ENCODE peak calls at places on chromosome 2, in seven cellular contexts. R is stomach, H is body of pancreas, Z is IMR-90, L is uterus, M is A549, C is breast epithelium. F is an unnamed sample.
A peak's percentile ranks its signal among the peaks of the same experiment; 100 is the strongest.

GRCh38 chr2:164810843-164811242 is 30.8 kb downstream of the COBLL1 start:
- DNase-seq in R (no peak), H (no peak), Z (peak; percentile 7), L (no peak), M (no peak), C (no peak), F (no peak)

GRCh38 chr2:225670111-225670974 is 270.8 kb downstream of the NYAP2 start:
- DNase-seq in R (no peak), H (no peak), Z (peak; percentile 74), L (no peak), M (peak; percentile 16), C (no peak), F (no peak)

GRCh38 chr2:69021727-69022126 is 8.7 kb downstream of the ANTXR1 start:
- DNase-seq in R (no peak), H (no peak), Z (no peak), L (no peak), M (no peak), C (no peak), F (no peak)

GRCh38 chr2:118642501-118642900 is 204.9 kb downstream of the EN1 start:
- DNase-seq in R (no peak), H (no peak), Z (no peak), L (no peak), M (no peak), C (no peak), F (no peak)

GRCh38 chr2:130823171-130823885 is 13.4 kb upstream of the ARHGEF4 start:
- DNase-seq in R (no peak), H (no peak), Z (no peak), L (no peak), M (no peak), C (no peak), F (no peak)

GRCh38 chr2:33605059-33605458 is 6.0 kb upstream of the FAM98A start:
- DNase-seq in R (no peak), H (no peak), Z (no peak), L (no peak), M (no peak), C (no peak), F (no peak)

GRCh38 chr2:11872948-11873269 is 126.5 kb downstream of the LPIN1 start:
- DNase-seq in R (no peak), H (no peak), Z (no peak), L (no peak), M (no peak), C (no peak), F (no peak)

GRCh38 chr2:50392185-50392584 is 639.7 kb downstream of the NRXN1 start:
- DNase-seq in R (no peak), H (no peak), Z (no peak), L (no peak), M (no peak), C (no peak), F (no peak)

GRCh38 chr2:222915092-222915957 is 54.5 kb downstream of the ACSL3 start:
- DNase-seq in R (no peak), H (no peak), Z (peak; percentile 41), L (no peak), M (no peak), C (no peak), F (no peak)

GRCh38 chr2:144181006-144181405 is 338.9 kb downstream of the ZEB2 start:
- DNase-seq in R (no peak), H (no peak), Z (peak; percentile 51), L (no peak), M (no peak), C (no peak), F (no peak)

GRCh38 chr2:163527381-163527780 is 208.4 kb downstream of the FIGN start:
- DNase-seq in R (no peak), H (no peak), Z (no peak), L (no peak), M (no peak), C (no peak), F (no peak)

GRCh38 chr2:41880561-41881243 is 167.1 kb upstream of the PKDCC start:
- DNase-seq in R (no peak), H (no peak), Z (no peak), L (no peak), M (no peak), C (no peak), F (no peak)

GRCh38 chr2:135987441-135987840 is 2.0 kb upstream of the DARS1 start:
- DNase-seq in R (no peak), H (no peak), Z (no peak), L (no peak), M (no peak), C (no peak), F (no peak)

GRCh38 chr2:135986507-135986906 is 1.1 kb upstream of the DARS1 start:
- DNase-seq in R (no peak), H (no peak), Z (no peak), L (no peak), M (no peak), C (no peak), F (no peak)

GRCh38 chr2:135985826-135986393 is 484 bp upstream of the DARS1 start:
- DNase-seq in R (no peak), H (no peak), Z (no peak), L (no peak), M (peak; percentile 12), C (no peak), F (no peak)

GRCh38 chr2:135984199-135985017 is 1.0 kb downstream of the DARS1 start:
- DNase-seq in R (no peak), H (no peak), Z (no peak), L (no peak), M (no peak), C (no peak), F (no peak)

DNA sequence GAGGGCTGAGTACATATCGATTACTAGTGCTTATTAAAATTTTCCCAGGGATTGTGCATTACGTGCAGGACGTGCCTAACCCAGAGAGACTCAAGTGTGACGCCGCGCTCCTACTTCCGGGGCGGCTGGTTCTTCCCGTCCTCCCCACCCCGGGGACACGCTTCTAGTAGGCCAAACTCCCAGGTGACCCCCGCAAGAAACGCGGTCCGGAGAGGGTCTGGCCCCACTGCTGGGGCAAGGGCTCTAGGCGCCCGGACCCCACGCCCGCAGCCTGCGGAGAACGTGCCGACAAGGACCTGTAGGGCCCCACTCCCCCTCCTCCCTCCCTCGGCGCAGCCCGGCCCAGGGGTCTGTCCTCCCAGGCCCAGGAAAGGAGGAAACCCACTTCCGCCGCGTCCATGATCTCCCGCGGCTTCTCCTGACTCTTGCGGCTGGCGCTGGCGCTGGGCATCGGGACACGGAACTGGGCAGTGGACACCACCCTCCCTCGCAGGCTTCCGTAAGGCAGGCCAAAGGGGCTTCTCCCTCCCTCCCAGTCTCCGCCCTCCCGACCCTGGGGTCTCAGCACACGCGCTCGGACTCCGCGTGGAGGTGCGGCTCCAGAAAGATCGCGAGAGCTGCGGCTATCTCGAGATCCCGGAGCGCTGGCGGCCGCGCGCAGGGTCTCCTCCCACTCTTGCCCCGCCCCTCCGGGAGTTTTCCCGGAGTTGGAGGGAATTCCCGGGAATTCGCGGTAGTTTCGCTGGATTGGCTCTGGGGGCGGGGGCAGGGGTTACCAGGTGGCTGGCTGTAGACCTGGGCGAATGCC is at the start of gene DARS1:
- DNase-seq in R (peak; percentile 91), H (peak; percentile 93), Z (peak; percentile 91), L (peak; percentile 91), M (peak; percentile 82), C (peak; percentile 89), F (peak; percentile 81)
- TF ChIP-seq POLR2A in R (no peak), H (peak; percentile 89), Z (peak; percentile 89), L (no peak), M (peak; percentile 58), C (peak; percentile 70), F (peak; percentile 51)

DNA sequence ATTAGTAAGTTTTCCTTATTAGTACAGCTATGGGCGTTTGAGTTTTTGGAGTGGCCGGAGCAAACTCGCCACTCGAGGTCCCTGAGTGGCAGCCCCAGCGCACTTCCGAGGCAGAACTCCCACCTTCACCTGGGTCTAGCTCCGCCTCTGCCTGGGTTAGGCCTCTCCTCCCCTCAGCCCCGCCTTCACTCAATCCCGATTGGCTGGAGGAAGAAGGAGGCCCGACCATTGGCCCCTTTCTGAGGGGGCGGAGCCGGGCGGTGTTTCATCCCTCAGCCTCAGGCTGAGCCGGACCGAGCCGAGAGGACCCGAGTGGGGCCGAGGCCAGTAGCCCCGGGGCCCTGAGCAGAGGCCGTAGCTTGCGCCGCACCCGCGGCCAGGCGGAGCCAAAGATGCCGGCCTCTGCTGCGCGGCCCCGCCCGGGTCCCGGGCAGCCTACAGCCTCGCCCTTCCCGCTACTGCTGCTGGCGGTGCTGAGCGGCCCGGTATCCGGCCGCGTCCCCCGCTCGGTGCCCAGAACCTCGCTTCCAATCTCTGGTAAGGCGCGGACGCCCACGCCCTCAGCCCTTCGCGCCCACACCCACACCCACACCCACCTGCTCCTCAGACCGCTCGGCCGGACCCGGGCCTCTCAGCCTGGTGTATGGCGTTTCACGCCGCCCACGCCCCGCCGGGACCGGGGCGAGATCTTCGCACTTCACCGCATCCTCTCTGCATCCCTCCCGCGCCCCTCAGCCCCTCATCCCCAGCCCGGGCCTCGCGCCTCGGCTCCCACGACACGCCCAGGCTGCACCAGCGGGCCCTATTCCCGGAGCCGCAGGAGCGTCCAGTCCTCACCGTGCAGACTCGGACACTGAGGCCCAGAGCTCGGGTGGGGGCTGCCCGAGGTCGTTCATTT is at the start of gene SEMA4F:
- DNase-seq in R (peak; percentile 98), H (peak; percentile 97), Z (peak; percentile 89), L (peak; percentile 95), M (peak; percentile 96), C (peak; percentile 96), F (peak; percentile 98)
- TF ChIP-seq POLR2A in R (no peak), H (peak; percentile 61), Z (no peak), L (peak; percentile 79), M (peak; percentile 84), C (no peak), F (peak; percentile 51)

GRCh38 chr2:72825271-72826155 is at the start of gene EXOC6B:
- DNase-seq in R (peak; percentile 94), H (peak; percentile 92), Z (peak; percentile 85), L (peak; percentile 92), M (peak; percentile 84), C (peak; percentile 84), F (peak; percentile 77)
- TF ChIP-seq POLR2A in R (no peak), H (peak; percentile 82), Z (peak; percentile 71), L (peak; percentile 67), M (peak; percentile 94), C (peak; percentile 37), F (peak; percentile 91)

GRCh38 chr2:17422066-17422465 is 96.2 kb downstream of the RAD51AP2 start:
- DNase-seq in R (no peak), H (no peak), Z (no peak), L (no peak), M (no peak), C (no peak), F (no peak)

GRCh38 chr2:17413031-17413430 is 105.2 kb downstream of the RAD51AP2 start:
- DNase-seq in R (no peak), H (no peak), Z (peak; percentile 2), L (no peak), M (no peak), C (no peak), F (no peak)

DNA sequence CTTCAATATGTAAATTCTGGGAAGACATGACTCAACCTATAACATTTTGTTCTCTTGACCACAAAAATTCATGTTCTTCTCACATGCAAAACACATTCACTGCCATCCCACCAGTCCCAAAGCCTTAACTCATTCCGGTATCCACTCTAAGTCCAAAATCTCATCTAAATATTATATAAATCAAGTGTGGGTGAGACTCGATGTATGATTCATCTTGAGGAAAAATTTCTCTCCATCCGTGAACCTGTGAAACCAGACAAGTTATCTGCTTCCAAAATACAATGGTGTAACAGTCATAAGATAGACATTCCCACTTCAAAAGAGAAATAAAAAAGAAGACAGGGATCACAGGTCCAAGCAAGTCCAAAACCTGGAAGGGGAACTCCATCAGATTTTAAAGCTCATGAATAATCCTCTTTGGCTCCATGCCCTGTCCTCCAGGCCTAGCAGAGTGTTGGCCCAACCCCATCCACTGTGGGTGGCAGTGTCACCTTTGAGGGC is 101.3 kb downstream of the RAD51AP2 start:
- DNase-seq in R (no peak), H (no peak), Z (peak; percentile 81), L (no peak), M (no peak), C (no peak), F (no peak)
- TF ChIP-seq POLR2A in R (no peak), H (no peak), Z (no peak), L (no peak), M (no peak), C (no peak), F (no peak)

F was measured in H54.